ENCODE peak calls at places on chromosomes 6 and 20, in six cellular contexts. One of them, this sample, is unnamed.

GRCh38 chr6:104943781-104944180 is 13.1 kb upstream of the LIN28B start:
- DNase-seq in IMR-90: peak
- DNase-seq in GM12878: no peak
- DNase-seq in H1: no peak
- DNase-seq in HepG2: no peak
- DNase-seq in K562: peak
- DNase-seq in this sample: no peak

GRCh38 chr20:9200620-9201019 is 131.7 kb downstream of the PLCB4 start:
- DNase-seq in GM12878: no peak
- DNase-seq in HepG2: no peak
- DNase-seq in IMR-90: peak
- DNase-seq in H1: no peak
- DNase-seq in K562: peak
- DNase-seq in this sample: no peak

GRCh38 chr6:128723667-128724066 is 159.3 kb upstream of the LAMA2 start:
- DNase-seq in GM12878: no peak
- DNase-seq in K562: no peak
- DNase-seq in IMR-90: peak
- DNase-seq in H1: no peak
- DNase-seq in HepG2: no peak
- DNase-seq in this sample: no peak

GRCh38 chr6:3208096-3208774 is 19.2 kb downstream of the TUBB2B start:
- DNase-seq in H1: no peak
- DNase-seq in IMR-90: peak
- DNase-seq in GM12878: no peak
- DNase-seq in HepG2: no peak
- DNase-seq in K562: peak
- DNase-seq in this sample: peak

GRCh38 chr20:2575682-2576081 is 39.3 kb downstream of the TMC2 start:
- DNase-seq in K562: no peak
- DNase-seq in GM12878: no peak
- DNase-seq in HepG2: no peak
- DNase-seq in IMR-90: no peak
- DNase-seq in H1: no peak
- DNase-seq in this sample: peak

GRCh38 chr20:48858075-48858790 is 30.4 kb upstream of the PREX1 start:
- DNase-seq in HepG2: no peak
- DNase-seq in K562: peak
- DNase-seq in GM12878: no peak
- DNase-seq in IMR-90: no peak
- DNase-seq in H1: no peak
- DNase-seq in this sample: no peak

GRCh38 chr20:44210422-44211176 is at the start of gene OSER1:
- DNase-seq in K562: peak
- DNase-seq in GM12878: peak
- DNase-seq in HepG2: peak
- DNase-seq in H1: peak
- DNase-seq in IMR-90: peak
- DNase-seq in this sample: peak

GRCh38 chr6:111591370-111591900 is 14.2 kb downstream of the TRAF3IP2 start:
- DNase-seq in HepG2: peak
- DNase-seq in GM12878: no peak
- DNase-seq in IMR-90: peak
- DNase-seq in H1: no peak
- DNase-seq in K562: peak
- DNase-seq in this sample: peak

GRCh38 chr20:24164360-24164759 is 175.8 kb upstream of the GGTLC1 start:
- DNase-seq in IMR-90: no peak
- DNase-seq in HepG2: peak
- DNase-seq in GM12878: no peak
- DNase-seq in K562: peak
- DNase-seq in H1: peak
- DNase-seq in this sample: peak

GRCh38 chr20:63167918-63168520 is 47.9 kb downstream of the YTHDF1 start:
- DNase-seq in K562: no peak
- DNase-seq in GM12878: no peak
- DNase-seq in HepG2: no peak
- DNase-seq in H1: no peak
- DNase-seq in IMR-90: no peak
- DNase-seq in this sample: no peak

DNA sequence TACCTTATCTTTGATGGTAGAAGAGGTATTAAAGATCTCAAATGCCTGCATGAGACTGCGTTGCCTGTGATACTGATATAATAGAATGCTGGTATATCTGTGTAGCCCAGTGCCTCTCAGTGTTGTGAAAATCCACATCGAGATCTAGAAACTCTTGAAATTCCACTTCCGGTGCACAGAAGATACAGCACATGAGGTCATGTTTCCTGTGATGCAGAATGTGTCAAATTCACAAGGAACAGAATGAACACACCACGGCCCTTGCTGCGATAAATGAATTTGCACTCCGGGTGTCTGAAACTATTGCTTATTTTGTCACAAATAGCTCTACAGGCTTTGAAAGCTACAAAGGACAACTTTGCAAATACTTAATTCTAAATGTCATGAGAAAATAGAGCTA is 687.9 kb upstream of the AGPAT4 start:
- DNase-seq in HepG2: no peak
- DNase-seq in IMR-90: no peak
- DNase-seq in GM12878: no peak
- DNase-seq in H1: no peak
- DNase-seq in K562: no peak
- DNase-seq in this sample: no peak
- H3K9ac ChIP-seq in HepG2: no peak
- H3K9ac ChIP-seq in IMR-90: no peak
- H3K9ac ChIP-seq in GM12878: no peak
- H3K9ac ChIP-seq in H1: no peak
- H3K9ac ChIP-seq in K562: no peak
- H3K9ac ChIP-seq in this sample: no peak

GRCh38 chr6:37314803-37315515 is 38.8 kb upstream of the RNF8 start:
- DNase-seq in GM12878: no peak
- DNase-seq in IMR-90: peak
- DNase-seq in K562: peak
- DNase-seq in HepG2: peak
- DNase-seq in H1: peak
- DNase-seq in this sample: peak
- TF ChIP-seq RFX5 in GM12878: no peak
- TF ChIP-seq RFX5 in IMR-90: no peak
- TF ChIP-seq RFX5 in K562: no peak
- TF ChIP-seq RFX5 in HepG2: no peak
- TF ChIP-seq RFX5 in H1: no peak
- TF ChIP-seq RFX5 in this sample: no peak

GRCh38 chr20:49935746-49936152 is 448 bp upstream of the RNF114 start:
- DNase-seq in HepG2: no peak
- DNase-seq in H1: no peak
- DNase-seq in K562: peak
- DNase-seq in IMR-90: no peak
- DNase-seq in GM12878: no peak
- DNase-seq in this sample: peak

GRCh38 chr20:49941456-49941855 is 5.3 kb downstream of the RNF114 start:
- DNase-seq in H1: no peak
- DNase-seq in K562: no peak
- DNase-seq in IMR-90: no peak
- DNase-seq in HepG2: no peak
- DNase-seq in GM12878: no peak
- DNase-seq in this sample: no peak

GRCh38 chr20:49937023-49937929 is 1.1 kb downstream of the RNF114 start:
- DNase-seq in H1: no peak
- DNase-seq in K562: peak
- DNase-seq in HepG2: no peak
- DNase-seq in IMR-90: no peak
- DNase-seq in GM12878: no peak
- DNase-seq in this sample: peak

GRCh38 chr20:49936153-49937022 is at the start of gene RNF114:
- DNase-seq in K562: peak
- DNase-seq in H1: peak
- DNase-seq in GM12878: no peak
- DNase-seq in IMR-90: peak
- DNase-seq in HepG2: peak
- DNase-seq in this sample: peak

GRCh38 chr20:49938173-49939163 is 2.3 kb downstream of the RNF114 start:
- DNase-seq in GM12878: no peak
- DNase-seq in HepG2: no peak
- DNase-seq in K562: no peak
- DNase-seq in H1: no peak
- DNase-seq in IMR-90: peak
- DNase-seq in this sample: peak
- H3K9ac ChIP-seq in GM12878: peak
- H3K9ac ChIP-seq in HepG2: peak
- H3K9ac ChIP-seq in K562: peak
- H3K9ac ChIP-seq in H1: no peak
- H3K9ac ChIP-seq in IMR-90: peak
- H3K9ac ChIP-seq in this sample: no peak

GRCh38 chr6:140697585-140697984 is 1323.1 kb upstream of the CITED2 start:
- DNase-seq in H1: no peak
- DNase-seq in IMR-90: no peak
- DNase-seq in HepG2: no peak
- DNase-seq in K562: no peak
- DNase-seq in GM12878: no peak
- DNase-seq in this sample: no peak
- TF ChIP-seq RFX5 in H1: no peak
- TF ChIP-seq RFX5 in IMR-90: no peak
- TF ChIP-seq RFX5 in HepG2: no peak
- TF ChIP-seq RFX5 in K562: no peak
- TF ChIP-seq RFX5 in GM12878: no peak
- TF ChIP-seq RFX5 in this sample: no peak

GRCh38 chr6:10412165-10412947 is 2.5 kb downstream of the TFAP2A start:
- DNase-seq in HepG2: no peak
- DNase-seq in K562: no peak
- DNase-seq in H1: peak
- DNase-seq in GM12878: no peak
- DNase-seq in IMR-90: peak
- DNase-seq in this sample: peak
- H3K9ac ChIP-seq in HepG2: no peak
- H3K9ac ChIP-seq in K562: peak
- H3K9ac ChIP-seq in H1: no peak
- H3K9ac ChIP-seq in GM12878: peak
- H3K9ac ChIP-seq in IMR-90: peak
- H3K9ac ChIP-seq in this sample: peak

DNA sequence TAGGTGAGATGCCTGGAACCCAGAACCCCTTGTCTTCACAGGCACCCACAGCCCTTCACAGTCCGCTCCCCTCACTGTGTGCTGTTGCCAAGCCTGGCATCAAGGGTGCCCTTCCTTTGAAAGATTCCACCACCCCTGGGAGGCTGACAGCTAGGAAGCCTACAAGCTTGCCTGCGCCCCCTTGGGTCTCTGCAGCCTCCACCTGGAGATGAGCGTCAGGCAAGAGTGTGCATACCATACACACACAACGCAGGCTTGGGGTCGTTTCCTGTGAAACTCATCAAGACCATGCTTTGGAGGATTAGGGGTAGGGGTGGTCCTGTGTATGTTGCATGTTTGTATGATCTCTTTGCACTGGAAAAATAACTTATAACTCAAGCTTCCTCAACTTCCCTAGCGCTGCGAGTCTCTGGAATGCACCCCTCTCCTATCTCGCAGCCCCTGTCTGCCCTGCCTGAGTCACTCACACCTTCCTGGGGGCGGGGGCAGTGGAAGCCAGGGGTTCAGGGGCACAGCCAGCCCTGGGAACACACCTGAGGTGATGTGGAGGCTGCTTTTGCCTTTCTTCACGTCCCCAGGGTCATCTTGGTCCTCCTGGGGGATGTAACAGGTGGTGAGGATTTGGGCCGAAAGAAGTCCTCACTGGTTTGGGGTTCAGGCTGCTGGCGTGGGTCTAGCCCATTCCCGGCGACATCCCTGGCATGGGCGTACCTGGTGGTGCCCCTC is 67.2 kb downstream of the SSR1 start:
- DNase-seq in H1: no peak
- DNase-seq in K562: no peak
- DNase-seq in HepG2: no peak
- DNase-seq in GM12878: no peak
- DNase-seq in IMR-90: no peak
- DNase-seq in this sample: no peak
- TF ChIP-seq RFX5 in H1: no peak
- TF ChIP-seq RFX5 in K562: no peak
- TF ChIP-seq RFX5 in HepG2: no peak
- TF ChIP-seq RFX5 in GM12878: no peak
- TF ChIP-seq RFX5 in IMR-90: no peak
- TF ChIP-seq RFX5 in this sample: no peak